ENCODE peak calls at places on chromosomes 2 and 18, in nine cellular contexts. L is amniotic stem cell, H is non-pigmented ciliary epithelial cell, Z is frontal cortex, G is thoracic aorta, V is chondrocyte, B is NCI-H1417, R is H4, I is NCI-H748 treated with DMSO at 0.1 percent for 48 hours. J is an unnamed sample.
A peak's percentile ranks its signal among the peaks of the same experiment; 100 is the strongest.

GRCh38 chr18:64110692-64111480 is 38.0 kb downstream of the LINC00305 start:
- DNase-seq in L (no peak), H (peak; percentile 15), Z (no peak), G (no peak), V (no peak), B (peak; percentile 77), R (no peak), I (peak; percentile 58), J (no peak)

GRCh38 chr2:197909377-197909776 is 105.0 kb downstream of the PLCL1 start:
- DNase-seq in L (peak; percentile 37), H (no peak), Z (no peak), G (no peak), V (no peak), B (no peak), R (peak; percentile 60), I (no peak), J (no peak)

GRCh38 chr2:204538179-204539009 is 6.9 kb upstream of the PARD3B start:
- DNase-seq in L (peak; percentile 20), H (no peak), Z (no peak), G (no peak), V (no peak), B (no peak), R (no peak), I (no peak), J (no peak)

GRCh38 chr2:158600155-158600802 is 143.5 kb downstream of the PKP4 start:
- DNase-seq in L (peak; percentile 80), H (peak; percentile 77), Z (no peak), G (peak; percentile 44), V (no peak), B (no peak), R (peak; percentile 77), I (no peak), J (peak; percentile 55)

GRCh38 chr2:133077259-133077822 is 407.3 kb upstream of the LYPD1 start:
- DNase-seq in L (no peak), H (no peak), Z (no peak), G (no peak), V (no peak), B (no peak), R (no peak), I (no peak), J (no peak)

GRCh38 chr2:1605102-1605501 is 139.2 kb downstream of the PXDN start:
- DNase-seq in L (no peak), H (no peak), Z (no peak), G (no peak), V (peak; percentile 59), B (no peak), R (peak; percentile 42), I (no peak), J (peak; percentile 77)

GRCh38 chr18:63253428-63254372 is 65.9 kb downstream of the BCL2 start:
- DNase-seq in L (peak; percentile 27), H (no peak), Z (no peak), G (no peak), V (no peak), B (no peak), R (peak; percentile 75), I (no peak), J (no peak)

GRCh38 chr18:9848170-9848854 is 37.5 kb upstream of the TXNDC2 start:
- DNase-seq in L (no peak), H (no peak), Z (no peak), G (no peak), V (no peak), B (no peak), R (no peak), I (no peak), J (no peak)

GRCh38 chr2:135528006-135528405 is 3.0 kb downstream of the ZRANB3 start:
- DNase-seq in L (no peak), H (no peak), Z (no peak), G (no peak), V (no peak), B (no peak), R (no peak), I (no peak), J (no peak)

GRCh38 chr2:235666240-235666781 is 172.5 kb downstream of the AGAP1 start:
- DNase-seq in L (peak; percentile 37), H (peak; percentile 72), Z (no peak), G (no peak), V (no peak), B (peak; percentile 77), R (peak; percentile 56), I (no peak), J (no peak)

GRCh38 chr18:57744211-57744694 is 58.9 kb downstream of the ATP8B1 start:
- DNase-seq in L (no peak), H (no peak), Z (no peak), G (no peak), V (no peak), B (no peak), R (peak; percentile 61), I (peak; percentile 93), J (no peak)

GRCh38 chr2:237073552-237073951 is 12.1 kb upstream of the COPS8 start:
- DNase-seq in L (peak; percentile 51), H (peak; percentile 60), Z (no peak), G (no peak), V (no peak), B (no peak), R (no peak), I (no peak), J (no peak)

GRCh38 chr18:7817596-7817995 is 250.5 kb downstream of the PTPRM start:
- DNase-seq in L (no peak), H (no peak), Z (no peak), G (no peak), V (no peak), B (no peak), R (no peak), I (no peak), J (no peak)

GRCh38 chr2:20603791-20604190 is 47.1 kb downstream of the HS1BP3 start:
- DNase-seq in L (no peak), H (no peak), Z (no peak), G (no peak), V (peak; percentile 44), B (no peak), R (no peak), I (no peak), J (peak; percentile 12)

GRCh38 chr2:25159947-25160346 is 8.4 kb downstream of the POMC start:
- DNase-seq in L (no peak), H (no peak), Z (no peak), G (no peak), V (peak; percentile 18), B (no peak), R (no peak), I (no peak), J (no peak)

GRCh38 chr2:158953926-158954763 is 14.3 kb upstream of the TANC1 start:
- DNase-seq in L (peak; percentile 15), H (peak; percentile 64), Z (no peak), G (peak; percentile 44), V (no peak), B (peak; percentile 81), R (peak; percentile 96), I (peak; percentile 74), J (peak; percentile 87)

GRCh38 chr18:8797206-8797605 is 91.8 kb downstream of the MTCL1 start:
- DNase-seq in L (no peak), H (no peak), Z (no peak), G (no peak), V (no peak), B (no peak), R (no peak), I (no peak), J (no peak)

GRCh38 chr18:45834303-45834702 is 8.8 kb downstream of the SIGLEC15 start:
- DNase-seq in L (no peak), H (no peak), Z (no peak), G (no peak), V (no peak), B (no peak), R (no peak), I (no peak), J (no peak)

GRCh38 chr18:66046025-66046602 is 295.3 kb downstream of the CDH7 start:
- DNase-seq in L (no peak), H (no peak), Z (no peak), G (no peak), V (no peak), B (no peak), R (no peak), I (no peak), J (no peak)

GRCh38 chr2:176115883-176116813 is at the start of gene HOXD10:
- DNase-seq in L (no peak), H (no peak), Z (no peak), G (no peak), V (peak; percentile 67), B (no peak), R (no peak), I (no peak), J (no peak)

GRCh38 chr2:181438298-181438697 is 18.9 kb upstream of the ITGA4 start:
- DNase-seq in L (no peak), H (no peak), Z (no peak), G (no peak), V (no peak), B (no peak), R (no peak), I (no peak), J (no peak)

GRCh38 chr2:148955798-148956197 is 80.8 kb downstream of the KIF5C start:
- DNase-seq in L (no peak), H (no peak), Z (no peak), G (no peak), V (no peak), B (peak; percentile 21), R (no peak), I (no peak), J (no peak)

GRCh38 chr2:110858993-110859770 is 126.8 kb downstream of the ACOXL start:
- DNase-seq in L (no peak), H (no peak), Z (no peak), G (no peak), V (no peak), B (peak; percentile 7), R (no peak), I (no peak), J (no peak)

GRCh38 chr18:65124633-65125032 is 626.2 kb upstream of the CDH7 start:
- DNase-seq in L (no peak), H (no peak), Z (no peak), G (no peak), V (no peak), B (peak; percentile 30), R (peak; percentile 52), I (no peak), J (no peak)

GRCh38 chr2:218393750-218394290 is 5.8 kb upstream of the CTDSP1 start:
- DNase-seq in L (no peak), H (no peak), Z (no peak), G (no peak), V (no peak), B (no peak), R (no peak), I (no peak), J (peak; percentile 46)

GRCh38 chr2:175167076-175167791 is 769 bp downstream of the ATF2 start:
- DNase-seq in L (no peak), H (no peak), Z (no peak), G (no peak), V (no peak), B (peak; percentile 2), R (no peak), I (peak; percentile 28), J (peak; percentile 58)

GRCh38 chr2:187826023-187826422 is 271.8 kb upstream of the TFPI start:
- DNase-seq in L (no peak), H (no peak), Z (no peak), G (no peak), V (no peak), B (no peak), R (peak; percentile 57), I (no peak), J (no peak)